ENCODE peak calls at places on chromosomes 5 and 9, in seven cellular contexts. J is GM12865, C is hepatocyte, U is heart left ventricle, B is psoas muscle, R is endodermal cell, T is cardiac muscle cell. Y is an unnamed sample.

GRCh38 chr9:116717150-116717549 is 30.0 kb downstream of the TRIM32 start:
- DNase-seq in U (no peak), R (no peak), T (peak), B (no peak), C (no peak), J (no peak), Y (no peak)

GRCh38 chr5:10573487-10574145 is 9.7 kb downstream of the ANKRD33B start:
- DNase-seq in B (no peak), C (no peak), T (no peak), R (no peak), U (peak), J (no peak), Y (no peak)

GRCh38 chr5:18744990-18745590 is 1110.8 kb downstream of the TAF11L14 start:
- DNase-seq in R (no peak), B (no peak), J (peak), U (no peak), T (no peak), C (no peak), Y (no peak)

GRCh38 chr9:12760758-12761157 is 14.1 kb upstream of the LURAP1L start:
- DNase-seq in R (no peak), T (no peak), U (no peak), J (no peak), B (no peak), C (no peak), Y (no peak)

GRCh38 chr5:60633336-60633735 is 66.6 kb downstream of the DEPDC1B start:
- DNase-seq in T (peak), J (no peak), U (no peak), R (no peak), B (no peak), C (peak), Y (no peak)

GRCh38 chr5:108730617-108731340 is 16.9 kb upstream of the FER start:
- DNase-seq in R (no peak), C (no peak), B (no peak), T (no peak), J (peak), U (no peak), Y (no peak)

GRCh38 chr5:121915765-121916164 is 46.0 kb upstream of the SRFBP1 start:
- DNase-seq in U (no peak), T (no peak), B (no peak), J (no peak), R (no peak), C (no peak), Y (no peak)

GRCh38 chr9:114559830-114560520 is 27.6 kb upstream of the ATP6V1G1 start:
- DNase-seq in U (no peak), C (peak), T (no peak), J (no peak), B (no peak), R (no peak), Y (no peak)

GRCh38 chr9:123816817-123817472 is 113.0 kb downstream of the DENND1A start:
- DNase-seq in U (no peak), C (no peak), R (no peak), T (no peak), B (no peak), J (no peak), Y (no peak)

GRCh38 chr5:164356790-164357189 is 851.4 kb downstream of the MAT2B start:
- DNase-seq in T (no peak), J (no peak), U (no peak), R (no peak), C (no peak), B (no peak), Y (no peak)

GRCh38 chr9:107492381-107492780 is 2.8 kb upstream of the KLF4 start:
- DNase-seq in C (no peak), B (no peak), U (no peak), R (no peak), J (no peak), T (no peak), Y (no peak)

GRCh38 chr9:20526500-20527319 is 95.6 kb downstream of the MLLT3 start:
- DNase-seq in J (peak), U (no peak), R (no peak), C (no peak), T (peak), B (no peak), Y (no peak)

GRCh38 chr9:92196400-92196799 is 81.2 kb upstream of the SPTLC1 start:
- DNase-seq in B (no peak), U (no peak), R (no peak), J (no peak), T (no peak), C (no peak), Y (no peak)

GRCh38 chr9:115694014-115694413 is 459.6 kb upstream of the PAPPA start:
- DNase-seq in T (peak), U (no peak), R (peak), C (peak), B (no peak), J (peak), Y (peak)

GRCh38 chr5:1189269-1189668 is 12.1 kb upstream of the SLC6A19 start:
- DNase-seq in C (no peak), J (no peak), U (peak), T (no peak), R (no peak), B (peak), Y (no peak)

GRCh38 chr5:5231576-5231975 is 91.4 kb downstream of the ADAMTS16 start:
- DNase-seq in J (no peak), R (no peak), U (no peak), T (no peak), B (no peak), C (no peak), Y (no peak)

GRCh38 chr9:131312822-131313770 is 23.6 kb downstream of the PLPP7 start:
- DNase-seq in B (no peak), R (no peak), J (no peak), U (no peak), T (no peak), C (no peak), Y (peak)

GRCh38 chr5:33628781-33629180 is 188.0 kb downstream of the TARS1 start:
- DNase-seq in U (no peak), R (no peak), T (no peak), B (no peak), J (no peak), C (no peak), Y (no peak)

GRCh38 chr5:172716796-172717313 is 54.1 kb downstream of the DUSP1 start:
- DNase-seq in C (peak), R (peak), U (peak), J (peak), T (peak), B (peak), Y (peak)

GRCh38 chr9:135343136-135343535 is 136.4 kb upstream of the PPP1R26 start:
- DNase-seq in B (no peak), R (no peak), J (no peak), U (no peak), C (no peak), T (no peak), Y (no peak)

GRCh38 chr5:14665110-14665822 is 748 bp downstream of the OTULIN start:
- DNase-seq in J (peak), B (peak), U (peak), R (peak), T (no peak), C (peak), Y (peak)

GRCh38 chr5:60510049-60510448 is 189.9 kb downstream of the DEPDC1B start:
- DNase-seq in R (no peak), B (no peak), C (no peak), J (peak), T (no peak), U (no peak), Y (no peak)

GRCh38 chr5:2184563-2185540 is 302.1 kb upstream of the IRX4 start:
- DNase-seq in B (no peak), C (no peak), J (no peak), R (no peak), T (no peak), U (no peak), Y (no peak)

GRCh38 chr9:19650292-19650691 is 138.5 kb downstream of the SLC24A2 start:
- DNase-seq in R (no peak), T (no peak), B (no peak), J (no peak), C (no peak), U (no peak), Y (no peak)

GRCh38 chr5:2750026-2750757 is 1.3 kb downstream of the IRX2 start:
- DNase-seq in T (no peak), U (no peak), R (peak), C (peak), B (no peak), J (no peak), Y (no peak)

GRCh38 chr5:169745441-169746146 is 108.5 kb downstream of the DOCK2 start:
- DNase-seq in U (no peak), B (no peak), J (no peak), T (peak), R (peak), C (no peak), Y (no peak)

GRCh38 chr5:5665225-5666075 is 243.0 kb downstream of the ICE1 start:
- DNase-seq in T (peak), C (no peak), U (no peak), R (no peak), J (no peak), B (no peak), Y (no peak)

GRCh38 chr5:162227075-162227474 is 159.5 kb downstream of the GABRG2 start:
- DNase-seq in R (peak), T (no peak), U (no peak), C (no peak), J (no peak), B (no peak), Y (no peak)

GRCh38 chr5:14925326-14925725 is 53.7 kb upstream of the ANKH start:
- DNase-seq in C (no peak), J (no peak), R (no peak), T (no peak), U (no peak), B (no peak), Y (no peak)

GRCh38 chr5:157266286-157267007 is 524 bp downstream of the CYFIP2 start:
- DNase-seq in B (no peak), T (no peak), R (peak), C (peak), J (peak), U (peak), Y (peak)

GRCh38 chr5:80864706-80865435 is 95.3 kb upstream of the RASGRF2 start:
- DNase-seq in C (no peak), R (no peak), U (no peak), B (no peak), J (peak), T (no peak), Y (no peak)

GRCh38 chr5:1542755-1543154 is 19.0 kb upstream of the LPCAT1 start:
- DNase-seq in R (peak), C (no peak), T (peak), U (peak), J (no peak), B (no peak), Y (no peak)

GRCh38 chr9:95107976-95108375 is 209.5 kb downstream of the FANCC start:
- DNase-seq in C (no peak), B (no peak), U (no peak), R (no peak), J (no peak), T (no peak), Y (no peak)

GRCh38 chr5:37665889-37666288 is 174.0 kb downstream of the GDNF start:
- DNase-seq in J (no peak), T (peak), U (peak), C (no peak), R (no peak), B (peak), Y (no peak)

GRCh38 chr5:179608131-179608581 is 15.3 kb downstream of the HNRNPH1 start:
- DNase-seq in B (no peak), T (no peak), C (no peak), J (peak), U (no peak), R (peak), Y (peak)

GRCh38 chr5:77379558-77380061 is 112.5 kb downstream of the WDR41 start:
- DNase-seq in B (no peak), U (no peak), J (peak), C (no peak), R (no peak), T (no peak), Y (no peak)

GRCh38 chr5:82336566-82337351 is 58.6 kb upstream of the RPS23 start:
- DNase-seq in T (no peak), C (no peak), B (no peak), J (no peak), U (no peak), R (no peak), Y (no peak)

GRCh38 chr9:529721-530120 is 311.8 kb upstream of the DMRT1 start:
- DNase-seq in J (no peak), C (no peak), U (no peak), B (no peak), R (no peak), T (no peak), Y (no peak)
- H3K4me3 ChIP-seq in J (no peak), C (no peak), U (no peak), B (no peak), R (no peak), T (no peak), Y (no peak)

DNA sequence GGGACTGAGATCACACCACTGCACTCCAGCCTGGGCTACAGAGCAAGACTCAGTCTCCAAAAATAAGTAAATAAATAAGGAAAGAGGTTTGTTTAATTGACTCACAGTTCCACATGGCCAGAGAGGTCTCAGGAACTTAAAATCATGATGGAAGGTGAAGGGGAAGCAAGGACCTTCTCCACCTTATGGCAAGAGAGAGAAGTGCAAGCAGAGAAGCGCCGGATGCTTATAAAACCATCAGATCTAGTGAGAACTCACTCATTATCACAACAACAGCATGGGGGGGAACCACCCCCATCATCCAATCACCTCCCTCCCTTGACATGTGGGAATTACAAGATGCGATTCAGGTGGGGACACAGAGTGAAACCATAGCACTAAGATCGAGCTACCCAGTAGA is 22.8 kb upstream of the RGMB start:
- DNase-seq in B (no peak), R (peak), J (peak), U (no peak), T (peak), C (peak), Y (no peak)
- TF ChIP-seq CTCF in B (no peak), R (peak), J (peak), U (no peak), T (peak), C (peak), Y (peak)

GRCh38 chr5:136031713-136032112 is 2.9 kb downstream of the TGFBI start:
- DNase-seq in C (no peak), U (no peak), B (no peak), T (no peak), J (no peak), R (peak), Y (no peak)
- H3K4me3 ChIP-seq in C (no peak), U (peak), B (peak), T (no peak), J (no peak), R (no peak), Y (no peak)

GRCh38 chr5:103290846-103291245 is 32.3 kb downstream of the MACIR start:
- DNase-seq in R (no peak), T (no peak), J (no peak), U (no peak), C (no peak), B (no peak), Y (no peak)
- TF ChIP-seq CTCF in R (no peak), T (no peak), J (no peak), U (no peak), C (no peak), B (no peak), Y (no peak)